ENCODE peak calls at places on chromosome 18, in seven cellular contexts. One of them, this sample, is unnamed.
A peak's percentile ranks its signal among the peaks of the same experiment; 100 is the strongest.

GRCh38 chr18:54742654-54743053 is 85.6 kb upstream of the RAB27B start:
- DNase-seq in cardiac fibroblast: peak; percentile 100
- DNase-seq in astrocyte of the spinal cord: peak; percentile 96
- DNase-seq in psoas muscle: no peak
- DNase-seq in SJCRH30: no peak
- DNase-seq in CD8-positive, alpha-beta T cell: no peak
- DNase-seq in small intestine: no peak
- DNase-seq in this sample: peak; percentile 94

GRCh38 chr18:45856526-45856925 is 31.1 kb downstream of the SIGLEC15 start:
- DNase-seq in small intestine: no peak
- DNase-seq in psoas muscle: no peak
- DNase-seq in CD8-positive, alpha-beta T cell: no peak
- DNase-seq in astrocyte of the spinal cord: peak; percentile 76
- DNase-seq in SJCRH30: no peak
- DNase-seq in cardiac fibroblast: peak; percentile 95
- DNase-seq in this sample: no peak

GRCh38 chr18:54453996-54454395 is 96.3 kb downstream of the C18orf54 start:
- DNase-seq in psoas muscle: no peak
- DNase-seq in CD8-positive, alpha-beta T cell: no peak
- DNase-seq in SJCRH30: no peak
- DNase-seq in astrocyte of the spinal cord: no peak
- DNase-seq in small intestine: no peak
- DNase-seq in cardiac fibroblast: no peak
- DNase-seq in this sample: no peak

GRCh38 chr18:74370163-74370562 is 54.5 kb downstream of the C18orf63 start:
- DNase-seq in CD8-positive, alpha-beta T cell: no peak
- DNase-seq in cardiac fibroblast: no peak
- DNase-seq in small intestine: no peak
- DNase-seq in astrocyte of the spinal cord: no peak
- DNase-seq in SJCRH30: no peak
- DNase-seq in psoas muscle: no peak
- DNase-seq in this sample: no peak

GRCh38 chr18:57959278-57959677 is 84.7 kb upstream of the NEDD4L start:
- DNase-seq in small intestine: peak; percentile 73
- DNase-seq in cardiac fibroblast: peak; percentile 72
- DNase-seq in psoas muscle: no peak
- DNase-seq in astrocyte of the spinal cord: peak; percentile 42
- DNase-seq in CD8-positive, alpha-beta T cell: no peak
- DNase-seq in SJCRH30: no peak
- DNase-seq in this sample: peak; percentile 72

GRCh38 chr18:56314396-56314795 is 324.0 kb downstream of the TXNL1 start:
- DNase-seq in SJCRH30: no peak
- DNase-seq in psoas muscle: no peak
- DNase-seq in CD8-positive, alpha-beta T cell: no peak
- DNase-seq in astrocyte of the spinal cord: no peak
- DNase-seq in cardiac fibroblast: peak; percentile 22
- DNase-seq in small intestine: no peak
- DNase-seq in this sample: no peak

GRCh38 chr18:48799724-48800315 is 150.9 kb downstream of the SMAD7 start:
- DNase-seq in astrocyte of the spinal cord: no peak
- DNase-seq in psoas muscle: peak; percentile 18
- DNase-seq in SJCRH30: no peak
- DNase-seq in small intestine: no peak
- DNase-seq in cardiac fibroblast: no peak
- DNase-seq in CD8-positive, alpha-beta T cell: peak; percentile 1
- DNase-seq in this sample: no peak

GRCh38 chr18:79458917-79459803 is 63.4 kb downstream of the NFATC1 start:
- DNase-seq in CD8-positive, alpha-beta T cell: no peak
- DNase-seq in psoas muscle: no peak
- DNase-seq in SJCRH30: no peak
- DNase-seq in cardiac fibroblast: no peak
- DNase-seq in astrocyte of the spinal cord: no peak
- DNase-seq in small intestine: peak; percentile 79
- DNase-seq in this sample: no peak

GRCh38 chr18:2891526-2892431 is 45.0 kb downstream of the EMILIN2 start:
- DNase-seq in CD8-positive, alpha-beta T cell: peak; percentile 22
- DNase-seq in astrocyte of the spinal cord: no peak
- DNase-seq in psoas muscle: no peak
- DNase-seq in small intestine: no peak
- DNase-seq in cardiac fibroblast: no peak
- DNase-seq in SJCRH30: no peak
- DNase-seq in this sample: no peak

GRCh38 chr18:45974088-45974536 is 7.0 kb upstream of the EPG5 start:
- DNase-seq in psoas muscle: no peak
- DNase-seq in cardiac fibroblast: peak; percentile 95
- DNase-seq in astrocyte of the spinal cord: peak; percentile 85
- DNase-seq in CD8-positive, alpha-beta T cell: peak; percentile 63
- DNase-seq in small intestine: peak; percentile 78
- DNase-seq in SJCRH30: peak; percentile 31
- DNase-seq in this sample: peak; percentile 76

GRCh38 chr18:25261768-25262167 is 90.2 kb downstream of the ZNF521 start:
- DNase-seq in psoas muscle: no peak
- DNase-seq in cardiac fibroblast: no peak
- DNase-seq in small intestine: no peak
- DNase-seq in SJCRH30: no peak
- DNase-seq in astrocyte of the spinal cord: peak; percentile 35
- DNase-seq in CD8-positive, alpha-beta T cell: no peak
- DNase-seq in this sample: no peak

GRCh38 chr18:13587001-13587400 is 139.4 kb downstream of the FAM210A start:
- DNase-seq in cardiac fibroblast: no peak
- DNase-seq in small intestine: no peak
- DNase-seq in psoas muscle: no peak
- DNase-seq in SJCRH30: no peak
- DNase-seq in astrocyte of the spinal cord: no peak
- DNase-seq in CD8-positive, alpha-beta T cell: no peak
- DNase-seq in this sample: no peak

GRCh38 chr18:31738460-31739407 is 21.9 kb downstream of the SLC25A52 start:
- DNase-seq in astrocyte of the spinal cord: no peak
- DNase-seq in CD8-positive, alpha-beta T cell: no peak
- DNase-seq in psoas muscle: peak; percentile 56
- DNase-seq in cardiac fibroblast: peak; percentile 7
- DNase-seq in SJCRH30: no peak
- DNase-seq in small intestine: peak; percentile 4
- DNase-seq in this sample: peak; percentile 12

GRCh38 chr18:40867452-40867851 is 1087.6 kb upstream of the PIK3C3 start:
- DNase-seq in astrocyte of the spinal cord: peak; percentile 78
- DNase-seq in cardiac fibroblast: peak; percentile 95
- DNase-seq in psoas muscle: no peak
- DNase-seq in CD8-positive, alpha-beta T cell: no peak
- DNase-seq in SJCRH30: no peak
- DNase-seq in small intestine: no peak
- DNase-seq in this sample: peak; percentile 93

GRCh38 chr18:59902180-59902992 is 2.6 kb downstream of the PMAIP1 start:
- DNase-seq in SJCRH30: no peak
- DNase-seq in small intestine: no peak
- DNase-seq in astrocyte of the spinal cord: peak; percentile 92
- DNase-seq in psoas muscle: no peak
- DNase-seq in CD8-positive, alpha-beta T cell: no peak
- DNase-seq in cardiac fibroblast: peak; percentile 88
- DNase-seq in this sample: peak; percentile 76

GRCh38 chr18:3261393-3262233 is at the start of gene MYL12B:
- DNase-seq in SJCRH30: peak; percentile 68
- DNase-seq in small intestine: peak; percentile 87
- DNase-seq in astrocyte of the spinal cord: peak; percentile 82
- DNase-seq in psoas muscle: peak; percentile 92
- DNase-seq in cardiac fibroblast: peak; percentile 81
- DNase-seq in CD8-positive, alpha-beta T cell: peak; percentile 79
- DNase-seq in this sample: peak; percentile 82

GRCh38 chr18:48623468-48624220 is 84.8 kb downstream of the CTIF start:
- DNase-seq in CD8-positive, alpha-beta T cell: no peak
- DNase-seq in small intestine: no peak
- DNase-seq in cardiac fibroblast: peak; percentile 94
- DNase-seq in psoas muscle: no peak
- DNase-seq in SJCRH30: no peak
- DNase-seq in astrocyte of the spinal cord: peak; percentile 88
- DNase-seq in this sample: peak; percentile 60

GRCh38 chr18:33157893-33158292 is 282.6 kb downstream of the CCDC178 start:
- DNase-seq in CD8-positive, alpha-beta T cell: no peak
- DNase-seq in psoas muscle: no peak
- DNase-seq in astrocyte of the spinal cord: no peak
- DNase-seq in SJCRH30: no peak
- DNase-seq in small intestine: no peak
- DNase-seq in cardiac fibroblast: no peak
- DNase-seq in this sample: no peak

GRCh38 chr18:35949090-35949489 is 23.4 kb upstream of the RMP24 start:
- DNase-seq in cardiac fibroblast: no peak
- DNase-seq in astrocyte of the spinal cord: no peak
- DNase-seq in CD8-positive, alpha-beta T cell: no peak
- DNase-seq in psoas muscle: no peak
- DNase-seq in small intestine: no peak
- DNase-seq in SJCRH30: no peak
- DNase-seq in this sample: no peak
- H3K4me3 ChIP-seq in cardiac fibroblast: no peak overlapping the region
- H3K4me3 ChIP-seq in astrocyte of the spinal cord: no peak overlapping the region
- H3K4me3 ChIP-seq in CD8-positive, alpha-beta T cell: no peak overlapping the region
- H3K4me3 ChIP-seq in psoas muscle: no peak overlapping the region
- H3K4me3 ChIP-seq in small intestine: no peak overlapping the region
- H3K4me3 ChIP-seq in SJCRH30: no peak overlapping the region
- H3K4me3 ChIP-seq in this sample: no peak overlapping the region

DNA sequence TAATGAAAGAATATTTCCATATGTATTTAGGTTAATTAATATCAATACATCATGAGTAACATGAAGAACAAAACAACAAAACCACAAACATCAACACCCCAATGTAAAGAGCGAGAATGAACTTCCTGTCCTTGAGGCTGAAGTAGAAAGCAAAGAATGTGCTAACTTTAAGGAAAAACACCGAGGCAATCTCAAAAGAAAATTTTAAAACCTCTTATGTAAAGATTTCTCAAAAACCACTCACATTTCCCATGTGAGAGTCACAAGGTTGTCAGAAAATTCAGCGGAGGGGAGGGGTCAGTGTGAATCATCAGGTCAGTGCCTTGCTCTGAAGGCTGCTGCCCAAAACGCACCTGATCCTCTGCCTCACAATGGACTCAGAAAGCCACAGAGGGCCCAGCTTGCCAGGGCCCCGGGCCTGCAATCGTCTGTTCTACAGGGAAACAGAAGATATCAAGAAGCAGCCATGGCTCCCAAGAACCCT is 12.3 kb downstream of the NPC1 start:
- DNase-seq in astrocyte of the spinal cord: peak; percentile 72
- DNase-seq in small intestine: peak; percentile 24
- DNase-seq in cardiac fibroblast: peak; percentile 86
- DNase-seq in SJCRH30: no peak
- DNase-seq in psoas muscle: no peak
- DNase-seq in CD8-positive, alpha-beta T cell: peak; percentile 17
- DNase-seq in this sample: peak; percentile 86
- H3K4me3 ChIP-seq in astrocyte of the spinal cord: no peak overlapping the region
- H3K4me3 ChIP-seq in small intestine: no peak overlapping the region
- H3K4me3 ChIP-seq in cardiac fibroblast: no peak overlapping the region
- H3K4me3 ChIP-seq in SJCRH30: no peak overlapping the region
- H3K4me3 ChIP-seq in psoas muscle: no peak overlapping the region
- H3K4me3 ChIP-seq in CD8-positive, alpha-beta T cell: peak overlapping the region; percentile 9
- H3K4me3 ChIP-seq in this sample: no peak overlapping the region

DNA sequence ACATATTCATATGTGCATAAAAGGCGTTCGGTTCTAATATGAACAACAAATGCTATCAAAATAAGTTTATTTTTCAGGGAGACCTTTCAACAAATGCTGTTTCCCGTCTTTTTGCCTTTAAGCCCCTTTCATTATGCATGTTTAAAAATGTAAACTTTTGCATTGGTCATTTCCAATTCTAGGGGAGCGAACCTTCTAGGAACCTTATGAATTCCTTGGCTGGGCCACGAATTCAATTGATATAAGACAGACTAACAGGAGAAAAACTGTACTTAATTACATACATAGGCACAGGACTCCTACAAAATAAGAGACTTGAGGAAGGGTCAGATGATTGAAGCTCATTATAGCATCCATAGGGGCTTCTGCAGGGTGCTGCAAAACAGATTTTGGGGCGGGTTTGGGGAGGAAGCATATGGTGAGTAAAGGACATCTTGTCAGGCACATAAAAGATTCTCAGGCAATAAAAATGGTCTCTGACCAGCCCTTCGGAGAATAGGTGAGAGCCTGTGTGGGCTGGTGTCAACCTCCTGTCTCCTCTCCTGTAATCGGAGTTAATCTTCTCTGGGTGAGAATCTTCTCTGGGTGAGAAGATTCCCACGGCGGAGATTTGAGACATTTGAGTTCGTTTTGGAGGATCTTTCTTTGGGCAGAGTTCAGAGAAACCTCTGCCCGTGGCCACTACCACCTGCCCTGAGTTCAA is 1.7 kb downstream of the TNFRSF11A start:
- DNase-seq in CD8-positive, alpha-beta T cell: no peak
- DNase-seq in astrocyte of the spinal cord: no peak
- DNase-seq in psoas muscle: no peak
- DNase-seq in small intestine: no peak
- DNase-seq in cardiac fibroblast: no peak
- DNase-seq in SJCRH30: no peak
- DNase-seq in this sample: no peak
- H3K4me3 ChIP-seq in CD8-positive, alpha-beta T cell: no peak overlapping the region
- H3K4me3 ChIP-seq in astrocyte of the spinal cord: no peak overlapping the region
- H3K4me3 ChIP-seq in psoas muscle: peak overlapping the region; percentile 66
- H3K4me3 ChIP-seq in small intestine: peak overlapping the region; percentile 47
- H3K4me3 ChIP-seq in cardiac fibroblast: no peak overlapping the region
- H3K4me3 ChIP-seq in SJCRH30: no peak overlapping the region
- H3K4me3 ChIP-seq in this sample: no peak overlapping the region

GRCh38 chr18:38751211-38751610 is 1185.6 kb upstream of the CELF4 start:
- DNase-seq in SJCRH30: no peak
- DNase-seq in CD8-positive, alpha-beta T cell: no peak
- DNase-seq in small intestine: no peak
- DNase-seq in cardiac fibroblast: no peak
- DNase-seq in psoas muscle: no peak
- DNase-seq in astrocyte of the spinal cord: no peak
- DNase-seq in this sample: no peak

GRCh38 chr18:38752430-38752829 is 1186.8 kb upstream of the CELF4 start:
- DNase-seq in CD8-positive, alpha-beta T cell: no peak
- DNase-seq in astrocyte of the spinal cord: no peak
- DNase-seq in psoas muscle: no peak
- DNase-seq in cardiac fibroblast: no peak
- DNase-seq in small intestine: no peak
- DNase-seq in SJCRH30: no peak
- DNase-seq in this sample: no peak

GRCh38 chr18:38747153-38747552 is 1181.6 kb upstream of the CELF4 start:
- DNase-seq in cardiac fibroblast: no peak
- DNase-seq in psoas muscle: no peak
- DNase-seq in CD8-positive, alpha-beta T cell: no peak
- DNase-seq in small intestine: no peak
- DNase-seq in SJCRH30: no peak
- DNase-seq in astrocyte of the spinal cord: no peak
- DNase-seq in this sample: no peak

GRCh38 chr18:38750786-38751185 is 1185.2 kb upstream of the CELF4 start:
- DNase-seq in astrocyte of the spinal cord: no peak
- DNase-seq in SJCRH30: no peak
- DNase-seq in cardiac fibroblast: no peak
- DNase-seq in small intestine: no peak
- DNase-seq in CD8-positive, alpha-beta T cell: no peak
- DNase-seq in psoas muscle: no peak
- DNase-seq in this sample: peak; percentile 43

DNA sequence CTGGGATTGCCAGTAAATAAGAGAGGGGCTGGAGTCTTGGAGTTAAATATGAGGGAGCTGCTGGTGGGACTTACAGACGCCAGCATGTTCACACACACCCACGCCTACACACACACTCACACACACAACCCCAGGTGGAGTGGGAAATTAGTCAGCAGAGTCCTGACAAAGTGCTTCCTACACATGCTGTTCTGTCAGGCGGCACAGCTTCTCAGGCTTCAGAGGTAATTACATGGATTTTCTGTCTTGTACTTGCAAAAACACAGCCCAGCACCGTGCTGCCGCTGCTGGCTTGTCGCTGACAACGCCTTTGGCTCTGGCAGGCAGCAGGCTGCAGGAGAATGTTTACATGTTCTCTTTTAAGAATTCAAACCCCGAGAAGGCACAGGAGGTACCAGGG is 1186.3 kb upstream of the CELF4 start:
- DNase-seq in psoas muscle: no peak
- DNase-seq in cardiac fibroblast: no peak
- DNase-seq in small intestine: no peak
- DNase-seq in astrocyte of the spinal cord: no peak
- DNase-seq in SJCRH30: no peak
- DNase-seq in CD8-positive, alpha-beta T cell: no peak
- DNase-seq in this sample: peak; percentile 45
- H3K4me3 ChIP-seq in psoas muscle: no peak overlapping the region
- H3K4me3 ChIP-seq in cardiac fibroblast: no peak overlapping the region
- H3K4me3 ChIP-seq in small intestine: no peak overlapping the region
- H3K4me3 ChIP-seq in astrocyte of the spinal cord: no peak overlapping the region
- H3K4me3 ChIP-seq in SJCRH30: no peak overlapping the region
- H3K4me3 ChIP-seq in CD8-positive, alpha-beta T cell: no peak overlapping the region
- H3K4me3 ChIP-seq in this sample: no peak overlapping the region